ENCODE peak calls at places on chromosomes 7 and 10, in ten cellular contexts. One of them, this sample, is unnamed.
A peak's percentile ranks its signal among the peaks of the same experiment; 100 is the strongest.

GRCh38 chr10:119536508-119536837 is 6.0 kb downstream of the RGS10 start:
- DNase-seq in trophoblast cell: no peak
- DNase-seq in aorta: no peak
- DNase-seq in psoas muscle: no peak
- DNase-seq in foreskin keratinocyte: no peak
- DNase-seq in Peyer's patch: no peak
- DNase-seq in pancreas: no peak
- DNase-seq in PC-9: no peak
- DNase-seq in neuronal stem cell: no peak
- DNase-seq in thoracic aorta: no peak
- DNase-seq in this sample: no peak

GRCh38 chr7:18768256-18768655 is 272.7 kb downstream of the HDAC9 start:
- DNase-seq in trophoblast cell: no peak
- DNase-seq in aorta: no peak
- DNase-seq in psoas muscle: no peak
- DNase-seq in foreskin keratinocyte: no peak
- DNase-seq in Peyer's patch: no peak
- DNase-seq in pancreas: no peak
- DNase-seq in PC-9: no peak
- DNase-seq in neuronal stem cell: no peak
- DNase-seq in thoracic aorta: no peak
- DNase-seq in this sample: no peak

GRCh38 chr10:72337039-72337629 is 17.6 kb downstream of the DNAJB12 start:
- DNase-seq in trophoblast cell: peak; percentile 63
- DNase-seq in aorta: peak; percentile 94
- DNase-seq in psoas muscle: peak; percentile 87
- DNase-seq in foreskin keratinocyte: no peak
- DNase-seq in Peyer's patch: peak; percentile 86
- DNase-seq in pancreas: peak; percentile 91
- DNase-seq in PC-9: peak; percentile 84
- DNase-seq in neuronal stem cell: peak; percentile 64
- DNase-seq in thoracic aorta: peak; percentile 54
- DNase-seq in this sample: peak; percentile 84

GRCh38 chr10:58963101-58963534 is 213.3 kb upstream of the PHYHIPL start:
- DNase-seq in trophoblast cell: peak; percentile 25
- DNase-seq in aorta: no peak
- DNase-seq in psoas muscle: no peak
- DNase-seq in foreskin keratinocyte: no peak
- DNase-seq in Peyer's patch: no peak
- DNase-seq in pancreas: no peak
- DNase-seq in PC-9: no peak
- DNase-seq in neuronal stem cell: peak; percentile 17
- DNase-seq in thoracic aorta: no peak
- DNase-seq in this sample: no peak

GRCh38 chr10:73759512-73760115 is 15.4 kb downstream of the SEC24C start:
- DNase-seq in trophoblast cell: peak; percentile 37
- DNase-seq in aorta: no peak
- DNase-seq in psoas muscle: no peak
- DNase-seq in foreskin keratinocyte: peak; percentile 8
- DNase-seq in Peyer's patch: no peak
- DNase-seq in pancreas: no peak
- DNase-seq in PC-9: peak; percentile 51
- DNase-seq in neuronal stem cell: no peak
- DNase-seq in thoracic aorta: no peak
- DNase-seq in this sample: peak; percentile 77

GRCh38 chr10:27155073-27155754 is at the start of gene MASTL:
- DNase-seq in trophoblast cell: peak; percentile 97
- DNase-seq in aorta: peak; percentile 98
- DNase-seq in psoas muscle: peak; percentile 93
- DNase-seq in foreskin keratinocyte: peak; percentile 87
- DNase-seq in Peyer's patch: peak; percentile 93
- DNase-seq in pancreas: peak; percentile 90
- DNase-seq in PC-9: peak; percentile 90
- DNase-seq in neuronal stem cell: peak; percentile 91
- DNase-seq in thoracic aorta: peak; percentile 85
- DNase-seq in this sample: peak; percentile 90

GRCh38 chr10:88642991-88643390 is 21.3 kb upstream of the LIPF start:
- DNase-seq in trophoblast cell: peak; percentile 17
- DNase-seq in aorta: no peak
- DNase-seq in psoas muscle: no peak
- DNase-seq in foreskin keratinocyte: peak; percentile 49
- DNase-seq in Peyer's patch: no peak
- DNase-seq in pancreas: no peak
- DNase-seq in PC-9: no peak
- DNase-seq in neuronal stem cell: no peak
- DNase-seq in thoracic aorta: no peak
- DNase-seq in this sample: no peak

GRCh38 chr10:43976292-43976691 is 327.6 kb upstream of the ZNF32 start:
- DNase-seq in trophoblast cell: no peak
- DNase-seq in aorta: no peak
- DNase-seq in psoas muscle: no peak
- DNase-seq in foreskin keratinocyte: no peak
- DNase-seq in Peyer's patch: no peak
- DNase-seq in pancreas: no peak
- DNase-seq in PC-9: no peak
- DNase-seq in neuronal stem cell: no peak
- DNase-seq in thoracic aorta: no peak
- DNase-seq in this sample: no peak

GRCh38 chr10:49168821-49169495 is 19.2 kb downstream of the TMEM273 start:
- DNase-seq in trophoblast cell: no peak
- DNase-seq in aorta: no peak
- DNase-seq in psoas muscle: no peak
- DNase-seq in foreskin keratinocyte: no peak
- DNase-seq in Peyer's patch: no peak
- DNase-seq in pancreas: no peak
- DNase-seq in PC-9: no peak
- DNase-seq in neuronal stem cell: no peak
- DNase-seq in thoracic aorta: no peak
- DNase-seq in this sample: peak; percentile 22

GRCh38 chr10:86176850-86177249 is 189.7 kb downstream of the GRID1 start:
- DNase-seq in trophoblast cell: no peak
- DNase-seq in aorta: peak; percentile 51
- DNase-seq in psoas muscle: no peak
- DNase-seq in foreskin keratinocyte: no peak
- DNase-seq in Peyer's patch: peak; percentile 12
- DNase-seq in pancreas: no peak
- DNase-seq in PC-9: no peak
- DNase-seq in neuronal stem cell: no peak
- DNase-seq in thoracic aorta: no peak
- DNase-seq in this sample: no peak

GRCh38 chr7:110090113-110090820 is 1000.7 kb upstream of the LRRN3 start:
- DNase-seq in trophoblast cell: peak; percentile 60
- DNase-seq in aorta: no peak
- DNase-seq in psoas muscle: no peak
- DNase-seq in foreskin keratinocyte: peak; percentile 9
- DNase-seq in Peyer's patch: no peak
- DNase-seq in pancreas: no peak
- DNase-seq in PC-9: no peak
- DNase-seq in neuronal stem cell: no peak
- DNase-seq in thoracic aorta: no peak
- DNase-seq in this sample: no peak

GRCh38 chr7:69095649-69096048 is 502.6 kb upstream of the AUTS2 start:
- DNase-seq in trophoblast cell: no peak
- DNase-seq in aorta: no peak
- DNase-seq in psoas muscle: no peak
- DNase-seq in foreskin keratinocyte: peak; percentile 65
- DNase-seq in Peyer's patch: no peak
- DNase-seq in pancreas: no peak
- DNase-seq in PC-9: no peak
- DNase-seq in neuronal stem cell: no peak
- DNase-seq in thoracic aorta: no peak
- DNase-seq in this sample: no peak

GRCh38 chr7:94529516-94529915 is 19.9 kb downstream of the CASD1 start:
- DNase-seq in trophoblast cell: peak; percentile 68
- DNase-seq in aorta: no peak
- DNase-seq in psoas muscle: no peak
- DNase-seq in foreskin keratinocyte: peak; percentile 46
- DNase-seq in Peyer's patch: no peak
- DNase-seq in pancreas: no peak
- DNase-seq in PC-9: no peak
- DNase-seq in neuronal stem cell: no peak
- DNase-seq in thoracic aorta: no peak
- DNase-seq in this sample: no peak

GRCh38 chr7:101347477-101347876 is 15.2 kb upstream of the COL26A1 start:
- DNase-seq in trophoblast cell: no peak
- DNase-seq in aorta: no peak
- DNase-seq in psoas muscle: no peak
- DNase-seq in foreskin keratinocyte: no peak
- DNase-seq in Peyer's patch: no peak
- DNase-seq in pancreas: no peak
- DNase-seq in PC-9: no peak
- DNase-seq in neuronal stem cell: no peak
- DNase-seq in thoracic aorta: no peak
- DNase-seq in this sample: no peak
- H3K4me1 ChIP-seq in trophoblast cell: no peaks in the 10 kb centered on the region
- H3K4me1 ChIP-seq in aorta: no peaks in the 10 kb centered on the region
- H3K4me1 ChIP-seq in psoas muscle: no peaks in the 10 kb centered on the region
- H3K4me1 ChIP-seq in foreskin keratinocyte: no peaks in the 10 kb centered on the region
- H3K4me1 ChIP-seq in Peyer's patch: no peaks in the 10 kb centered on the region
- H3K4me1 ChIP-seq in pancreas: no peaks in the 10 kb centered on the region
- H3K4me1 ChIP-seq in PC-9: peaks cover 5% of the 10 kb centered on the region
- H3K4me1 ChIP-seq in neuronal stem cell: no peaks in the 10 kb centered on the region
- H3K4me1 ChIP-seq in thoracic aorta: no peaks in the 10 kb centered on the region
- H3K4me1 ChIP-seq in this sample: no peaks in the 10 kb centered on the region

GRCh38 chr7:43465581-43466554 is 117.0 kb upstream of the STK17A start:
- DNase-seq in trophoblast cell: no peak
- DNase-seq in aorta: no peak
- DNase-seq in psoas muscle: no peak
- DNase-seq in foreskin keratinocyte: no peak
- DNase-seq in Peyer's patch: no peak
- DNase-seq in pancreas: no peak
- DNase-seq in PC-9: no peak
- DNase-seq in neuronal stem cell: no peak
- DNase-seq in thoracic aorta: no peak
- DNase-seq in this sample: no peak
- H3K4me1 ChIP-seq in trophoblast cell: no peaks in the 10 kb centered on the region
- H3K4me1 ChIP-seq in aorta: no peaks in the 10 kb centered on the region
- H3K4me1 ChIP-seq in psoas muscle: peaks cover 28% of the 10 kb centered on the region
- H3K4me1 ChIP-seq in foreskin keratinocyte: peaks cover 14% of the 10 kb centered on the region
- H3K4me1 ChIP-seq in Peyer's patch: no peaks in the 10 kb centered on the region
- H3K4me1 ChIP-seq in pancreas: no peaks in the 10 kb centered on the region
- H3K4me1 ChIP-seq in PC-9: no peaks in the 10 kb centered on the region
- H3K4me1 ChIP-seq in neuronal stem cell: peaks cover 5% of the 10 kb centered on the region
- H3K4me1 ChIP-seq in thoracic aorta: no peaks in the 10 kb centered on the region
- H3K4me1 ChIP-seq in this sample: no peaks in the 10 kb centered on the region

GRCh38 chr7:25852249-25852994 is 299.6 kb upstream of the NFE2L3 start:
- DNase-seq in trophoblast cell: peak; percentile 60
- DNase-seq in aorta: peak; percentile 80
- DNase-seq in psoas muscle: peak; percentile 33
- DNase-seq in foreskin keratinocyte: no peak
- DNase-seq in Peyer's patch: peak; percentile 75
- DNase-seq in pancreas: no peak
- DNase-seq in PC-9: no peak
- DNase-seq in neuronal stem cell: no peak
- DNase-seq in thoracic aorta: no peak
- DNase-seq in this sample: no peak

GRCh38 chr7:25852995-25853713 is 298.8 kb upstream of the NFE2L3 start:
- DNase-seq in trophoblast cell: no peak
- DNase-seq in aorta: no peak
- DNase-seq in psoas muscle: no peak
- DNase-seq in foreskin keratinocyte: no peak
- DNase-seq in Peyer's patch: no peak
- DNase-seq in pancreas: no peak
- DNase-seq in PC-9: no peak
- DNase-seq in neuronal stem cell: no peak
- DNase-seq in thoracic aorta: no peak
- DNase-seq in this sample: no peak

GRCh38 chr7:25851332-25852248 is 300.4 kb upstream of the NFE2L3 start:
- DNase-seq in trophoblast cell: peak; percentile 97
- DNase-seq in aorta: peak; percentile 94
- DNase-seq in psoas muscle: peak; percentile 79
- DNase-seq in foreskin keratinocyte: peak; percentile 69
- DNase-seq in Peyer's patch: peak; percentile 82
- DNase-seq in pancreas: peak; percentile 83
- DNase-seq in PC-9: peak; percentile 58
- DNase-seq in neuronal stem cell: no peak
- DNase-seq in thoracic aorta: peak; percentile 57
- DNase-seq in this sample: peak; percentile 82

GRCh38 chr7:25849361-25850184 is 302.4 kb upstream of the NFE2L3 start:
- DNase-seq in trophoblast cell: peak; percentile 83
- DNase-seq in aorta: no peak
- DNase-seq in psoas muscle: no peak
- DNase-seq in foreskin keratinocyte: peak; percentile 58
- DNase-seq in Peyer's patch: no peak
- DNase-seq in pancreas: no peak
- DNase-seq in PC-9: no peak
- DNase-seq in neuronal stem cell: no peak
- DNase-seq in thoracic aorta: no peak
- DNase-seq in this sample: no peak

DNA sequence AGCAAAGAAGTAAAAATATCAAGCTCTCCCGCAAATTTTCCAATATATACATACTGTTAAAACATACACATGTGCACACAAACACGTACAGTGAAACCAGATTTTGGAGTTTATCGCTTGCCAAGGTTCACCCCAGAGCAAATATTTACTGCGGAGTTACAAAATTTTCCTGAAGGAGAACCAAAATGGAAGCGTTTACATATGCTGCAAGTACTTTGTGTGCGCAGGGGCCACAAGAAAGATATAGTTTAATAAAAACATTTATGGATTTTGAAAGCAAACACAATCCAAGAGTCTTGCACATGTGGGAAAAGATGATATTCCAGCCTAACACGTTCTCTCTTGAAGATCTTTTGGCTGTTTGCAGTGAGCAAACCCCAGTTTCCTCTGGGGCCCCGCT is 301.3 kb upstream of the NFE2L3 start:
- DNase-seq in trophoblast cell: no peak
- DNase-seq in aorta: no peak
- DNase-seq in psoas muscle: no peak
- DNase-seq in foreskin keratinocyte: no peak
- DNase-seq in Peyer's patch: no peak
- DNase-seq in pancreas: no peak
- DNase-seq in PC-9: no peak
- DNase-seq in neuronal stem cell: no peak
- DNase-seq in thoracic aorta: no peak
- DNase-seq in this sample: no peak
- H3K4me1 ChIP-seq in trophoblast cell: peaks cover 30% of the 10 kb centered on the region
- H3K4me1 ChIP-seq in aorta: peaks cover 8% of the 10 kb centered on the region
- H3K4me1 ChIP-seq in psoas muscle: peaks cover 71% of the 10 kb centered on the region
- H3K4me1 ChIP-seq in foreskin keratinocyte: no peaks in the 10 kb centered on the region
- H3K4me1 ChIP-seq in Peyer's patch: peaks cover 10% of the 10 kb centered on the region
- H3K4me1 ChIP-seq in pancreas: no peaks in the 10 kb centered on the region
- H3K4me1 ChIP-seq in PC-9: peaks cover 38% of the 10 kb centered on the region
- H3K4me1 ChIP-seq in neuronal stem cell: peaks cover 17% of the 10 kb centered on the region
- H3K4me1 ChIP-seq in thoracic aorta: peaks cover 88% of the 10 kb centered on the region
- H3K4me1 ChIP-seq in this sample: peaks cover 5% of the 10 kb centered on the region

GRCh38 chr10:615583-616152 is 73.8 kb downstream of the DIP2C start:
- DNase-seq in trophoblast cell: peak; percentile 53
- DNase-seq in aorta: peak; percentile 36
- DNase-seq in psoas muscle: no peak
- DNase-seq in foreskin keratinocyte: peak; percentile 38
- DNase-seq in Peyer's patch: no peak
- DNase-seq in pancreas: no peak
- DNase-seq in PC-9: no peak
- DNase-seq in neuronal stem cell: no peak
- DNase-seq in thoracic aorta: no peak
- DNase-seq in this sample: no peak
- H3K4me1 ChIP-seq in trophoblast cell: peaks cover 33% of the 10 kb centered on the region
- H3K4me1 ChIP-seq in aorta: peaks cover 4% of the 10 kb centered on the region
- H3K4me1 ChIP-seq in psoas muscle: peaks cover 72% of the 10 kb centered on the region
- H3K4me1 ChIP-seq in foreskin keratinocyte: peaks cover 7% of the 10 kb centered on the region
- H3K4me1 ChIP-seq in Peyer's patch: no peaks in the 10 kb centered on the region
- H3K4me1 ChIP-seq in pancreas: peaks cover 33% of the 10 kb centered on the region
- H3K4me1 ChIP-seq in PC-9: no peaks in the 10 kb centered on the region
- H3K4me1 ChIP-seq in neuronal stem cell: peaks cover 32% of the 10 kb centered on the region
- H3K4me1 ChIP-seq in thoracic aorta: peaks cover 55% of the 10 kb centered on the region
- H3K4me1 ChIP-seq in this sample: peaks cover 19% of the 10 kb centered on the region

GRCh38 chr10:76429331-76429625 is 997.9 kb downstream of the LRMDA start:
- DNase-seq in trophoblast cell: no peak
- DNase-seq in aorta: no peak
- DNase-seq in psoas muscle: no peak
- DNase-seq in foreskin keratinocyte: no peak
- DNase-seq in Peyer's patch: no peak
- DNase-seq in pancreas: no peak
- DNase-seq in PC-9: no peak
- DNase-seq in neuronal stem cell: no peak
- DNase-seq in thoracic aorta: no peak
- DNase-seq in this sample: no peak
- H3K4me1 ChIP-seq in trophoblast cell: peaks cover 16% of the 10 kb centered on the region
- H3K4me1 ChIP-seq in aorta: peaks cover 6% of the 10 kb centered on the region
- H3K4me1 ChIP-seq in psoas muscle: peaks cover 6% of the 10 kb centered on the region
- H3K4me1 ChIP-seq in foreskin keratinocyte: peaks cover 9% of the 10 kb centered on the region
- H3K4me1 ChIP-seq in Peyer's patch: no peaks in the 10 kb centered on the region
- H3K4me1 ChIP-seq in pancreas: peaks cover 14% of the 10 kb centered on the region
- H3K4me1 ChIP-seq in PC-9: peaks cover 39% of the 10 kb centered on the region
- H3K4me1 ChIP-seq in neuronal stem cell: peaks cover 19% of the 10 kb centered on the region
- H3K4me1 ChIP-seq in thoracic aorta: peaks cover 58% of the 10 kb centered on the region
- H3K4me1 ChIP-seq in this sample: peaks cover 9% of the 10 kb centered on the region